ENCODE peak calls at places on chromosome 15, in ten cellular contexts. One of them, this sample, is unnamed.

GRCh38 chr15:90570643-90571042 is 40.9 kb downstream of the CRTC3 start:
- DNase-seq in uterus: no peak
- DNase-seq in sigmoid colon: no peak
- DNase-seq in stomach: no peak
- DNase-seq in spleen: no peak
- DNase-seq in adrenal gland: no peak
- DNase-seq in AG04450: no peak
- DNase-seq in CD4-positive, alpha-beta T cell: no peak
- DNase-seq in brain microvascular endothelial cell: no peak
- DNase-seq in suprapubic skin: no peak
- DNase-seq in this sample: no peak

GRCh38 chr15:88537591-88538317 is 8.7 kb downstream of the DET1 start:
- DNase-seq in suprapubic skin: no peak
- DNase-seq in uterus: no peak
- DNase-seq in CD4-positive, alpha-beta T cell: no peak
- DNase-seq in AG04450: no peak
- DNase-seq in sigmoid colon: no peak
- DNase-seq in stomach: no peak
- DNase-seq in spleen: no peak
- DNase-seq in brain microvascular endothelial cell: no peak
- DNase-seq in adrenal gland: no peak
- DNase-seq in this sample: no peak

GRCh38 chr15:88166330-88166993 is 90.1 kb downstream of the NTRK3 start:
- DNase-seq in brain microvascular endothelial cell: no peak
- DNase-seq in spleen: no peak
- DNase-seq in uterus: no peak
- DNase-seq in suprapubic skin: no peak
- DNase-seq in stomach: no peak
- DNase-seq in CD4-positive, alpha-beta T cell: no peak
- DNase-seq in sigmoid colon: no peak
- DNase-seq in AG04450: no peak
- DNase-seq in adrenal gland: peak; percentile 7
- DNase-seq in this sample: no peak

GRCh38 chr15:52076889-52077781 is 35.4 kb downstream of the BCL2L10 start:
- DNase-seq in AG04450: no peak
- DNase-seq in adrenal gland: peak; percentile 41
- DNase-seq in spleen: no peak
- DNase-seq in uterus: no peak
- DNase-seq in sigmoid colon: no peak
- DNase-seq in suprapubic skin: no peak
- DNase-seq in CD4-positive, alpha-beta T cell: no peak
- DNase-seq in stomach: no peak
- DNase-seq in brain microvascular endothelial cell: peak; percentile 92
- DNase-seq in this sample: no peak

GRCh38 chr15:77209221-77209620 is 138.3 kb upstream of the TSPAN3 start:
- DNase-seq in spleen: no peak
- DNase-seq in uterus: no peak
- DNase-seq in stomach: no peak
- DNase-seq in suprapubic skin: no peak
- DNase-seq in adrenal gland: no peak
- DNase-seq in AG04450: no peak
- DNase-seq in CD4-positive, alpha-beta T cell: no peak
- DNase-seq in sigmoid colon: no peak
- DNase-seq in brain microvascular endothelial cell: no peak
- DNase-seq in this sample: no peak

GRCh38 chr15:60374628-60375081 is 23.1 kb downstream of the ANXA2 start:
- DNase-seq in sigmoid colon: peak; percentile 74
- DNase-seq in AG04450: peak; percentile 93
- DNase-seq in CD4-positive, alpha-beta T cell: no peak
- DNase-seq in spleen: no peak
- DNase-seq in brain microvascular endothelial cell: peak; percentile 96
- DNase-seq in adrenal gland: peak; percentile 84
- DNase-seq in suprapubic skin: no peak
- DNase-seq in stomach: peak; percentile 77
- DNase-seq in uterus: no peak
- DNase-seq in this sample: no peak

GRCh38 chr15:87483468-87483867 is 773.1 kb downstream of the NTRK3 start:
- DNase-seq in stomach: no peak
- DNase-seq in sigmoid colon: no peak
- DNase-seq in spleen: no peak
- DNase-seq in uterus: no peak
- DNase-seq in brain microvascular endothelial cell: no peak
- DNase-seq in CD4-positive, alpha-beta T cell: no peak
- DNase-seq in adrenal gland: no peak
- DNase-seq in suprapubic skin: no peak
- DNase-seq in AG04450: no peak
- DNase-seq in this sample: no peak

GRCh38 chr15:49135893-49136292 is 19.5 kb downstream of the COPS2 start:
- DNase-seq in sigmoid colon: no peak
- DNase-seq in suprapubic skin: no peak
- DNase-seq in CD4-positive, alpha-beta T cell: no peak
- DNase-seq in stomach: no peak
- DNase-seq in uterus: no peak
- DNase-seq in adrenal gland: no peak
- DNase-seq in brain microvascular endothelial cell: peak; percentile 78
- DNase-seq in AG04450: peak; percentile 66
- DNase-seq in spleen: no peak
- DNase-seq in this sample: no peak

DNA sequence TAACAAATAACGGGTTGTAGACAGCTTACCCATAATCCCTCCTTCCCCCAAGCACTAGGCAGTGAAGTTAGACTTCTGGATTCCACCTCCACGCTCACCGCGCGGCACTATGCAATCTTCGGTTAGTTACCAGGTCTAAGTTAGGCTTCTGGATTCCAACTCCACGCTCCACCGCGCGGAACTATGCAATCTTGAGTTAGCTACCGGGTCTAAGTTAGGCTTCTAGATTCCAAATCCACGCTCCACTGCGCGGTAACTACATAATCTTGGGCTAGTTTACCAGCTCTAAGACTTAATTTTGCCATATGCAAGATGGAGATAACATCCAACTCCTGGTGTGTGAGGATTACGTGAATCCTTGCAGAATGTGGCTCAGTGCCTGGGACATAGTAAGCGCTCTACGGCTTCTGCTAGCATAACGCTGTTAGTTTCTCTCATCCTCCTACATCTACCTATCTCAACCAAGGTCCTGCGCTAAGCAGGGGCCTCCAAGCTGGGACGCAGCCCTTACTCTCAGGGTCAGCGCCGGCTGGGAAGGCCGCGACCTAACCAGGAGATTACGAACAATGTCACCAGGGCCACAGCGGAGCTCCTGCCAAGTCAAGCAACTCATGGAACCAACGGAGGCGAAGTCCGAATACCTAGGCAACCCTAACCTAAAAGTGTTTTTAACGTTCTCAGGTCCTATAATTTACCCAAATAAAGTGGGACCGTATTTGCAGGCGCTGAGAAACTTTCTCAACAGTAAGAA is 492 bp upstream of the RPLP1 start:
- DNase-seq in spleen: no peak
- DNase-seq in adrenal gland: no peak
- DNase-seq in AG04450: no peak
- DNase-seq in uterus: no peak
- DNase-seq in brain microvascular endothelial cell: peak; percentile 22
- DNase-seq in sigmoid colon: peak; percentile 72
- DNase-seq in CD4-positive, alpha-beta T cell: peak; percentile 16
- DNase-seq in suprapubic skin: no peak
- DNase-seq in stomach: no peak
- DNase-seq in this sample: peak; percentile 50
- H3K27ac ChIP-seq in spleen: peak overlapping the region; percentile 95
- H3K27ac ChIP-seq in adrenal gland: peak overlapping the region; percentile 97
- H3K27ac ChIP-seq in AG04450: peak overlapping the region; percentile 66
- H3K27ac ChIP-seq in uterus: peak overlapping the region; percentile 95
- H3K27ac ChIP-seq in brain microvascular endothelial cell: peak overlapping the region; percentile 73
- H3K27ac ChIP-seq in sigmoid colon: peak overlapping the region; percentile 97
- H3K27ac ChIP-seq in CD4-positive, alpha-beta T cell: peak overlapping the region; percentile 91
- H3K27ac ChIP-seq in suprapubic skin: peak overlapping the region; percentile 97
- H3K27ac ChIP-seq in stomach: peak overlapping the region; percentile 95
- H3K27ac ChIP-seq in this sample: peak overlapping the region; percentile 87

DNA sequence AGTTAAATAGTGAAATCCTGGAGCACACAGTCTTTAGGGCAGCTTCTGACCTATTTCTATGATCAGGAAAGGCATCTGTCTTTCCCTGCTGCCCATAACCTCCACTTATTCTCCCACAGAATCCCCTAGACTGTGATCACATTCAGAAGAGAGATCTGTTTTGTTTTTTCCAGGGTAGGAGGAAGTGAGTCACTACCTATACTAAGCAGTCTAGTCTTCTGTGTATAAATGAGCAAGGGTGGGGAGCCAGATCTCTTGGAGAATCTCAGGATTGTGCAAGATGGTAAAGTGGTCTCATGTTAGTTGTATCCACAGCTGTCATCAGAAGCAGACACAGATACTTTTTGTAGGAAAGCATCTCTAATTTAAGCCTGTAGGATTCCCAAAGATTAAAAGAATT is 11.8 kb upstream of the FBXO22 start:
- DNase-seq in brain microvascular endothelial cell: peak; percentile 92
- DNase-seq in AG04450: peak; percentile 77
- DNase-seq in adrenal gland: no peak
- DNase-seq in uterus: no peak
- DNase-seq in suprapubic skin: no peak
- DNase-seq in spleen: no peak
- DNase-seq in sigmoid colon: no peak
- DNase-seq in CD4-positive, alpha-beta T cell: no peak
- DNase-seq in stomach: no peak
- DNase-seq in this sample: no peak
- TF ChIP-seq CTCF in brain microvascular endothelial cell: no peak
- TF ChIP-seq CTCF in AG04450: no peak
- TF ChIP-seq CTCF in adrenal gland: no peak
- TF ChIP-seq CTCF in uterus: no peak
- TF ChIP-seq CTCF in suprapubic skin: no peak
- TF ChIP-seq CTCF in spleen: no peak
- TF ChIP-seq CTCF in sigmoid colon: no peak
- TF ChIP-seq CTCF in CD4-positive, alpha-beta T cell: no peak
- TF ChIP-seq CTCF in stomach: no peak
- TF ChIP-seq CTCF in this sample: no peak

GRCh38 chr15:22979699-22980188 is 424 bp downstream of the CYFIP1 start:
- DNase-seq in stomach: no peak
- DNase-seq in adrenal gland: peak; percentile 21
- DNase-seq in CD4-positive, alpha-beta T cell: no peak
- DNase-seq in sigmoid colon: peak; percentile 68
- DNase-seq in spleen: peak; percentile 75
- DNase-seq in uterus: peak; percentile 28
- DNase-seq in suprapubic skin: no peak
- DNase-seq in AG04450: no peak
- DNase-seq in brain microvascular endothelial cell: no peak
- DNase-seq in this sample: no peak

GRCh38 chr15:22981336-22981840 is 1.2 kb upstream of the CYFIP1 start:
- DNase-seq in stomach: no peak
- DNase-seq in suprapubic skin: peak; percentile 49
- DNase-seq in CD4-positive, alpha-beta T cell: no peak
- DNase-seq in brain microvascular endothelial cell: no peak
- DNase-seq in adrenal gland: no peak
- DNase-seq in spleen: peak; percentile 39
- DNase-seq in AG04450: no peak
- DNase-seq in sigmoid colon: peak; percentile 46
- DNase-seq in uterus: no peak
- DNase-seq in this sample: no peak

GRCh38 chr15:22978691-22979068 is 1.5 kb downstream of the CYFIP1 start:
- DNase-seq in uterus: no peak
- DNase-seq in stomach: no peak
- DNase-seq in adrenal gland: no peak
- DNase-seq in spleen: no peak
- DNase-seq in sigmoid colon: peak; percentile 55
- DNase-seq in CD4-positive, alpha-beta T cell: no peak
- DNase-seq in brain microvascular endothelial cell: no peak
- DNase-seq in suprapubic skin: no peak
- DNase-seq in AG04450: no peak
- DNase-seq in this sample: no peak

GRCh38 chr15:22979069-22979698 is 984 bp downstream of the CYFIP1 start:
- DNase-seq in brain microvascular endothelial cell: peak; percentile 40
- DNase-seq in spleen: peak; percentile 86
- DNase-seq in stomach: peak; percentile 72
- DNase-seq in adrenal gland: peak; percentile 71
- DNase-seq in CD4-positive, alpha-beta T cell: no peak
- DNase-seq in suprapubic skin: peak; percentile 89
- DNase-seq in AG04450: no peak
- DNase-seq in sigmoid colon: peak; percentile 72
- DNase-seq in uterus: no peak
- DNase-seq in this sample: peak; percentile 51

DNA sequence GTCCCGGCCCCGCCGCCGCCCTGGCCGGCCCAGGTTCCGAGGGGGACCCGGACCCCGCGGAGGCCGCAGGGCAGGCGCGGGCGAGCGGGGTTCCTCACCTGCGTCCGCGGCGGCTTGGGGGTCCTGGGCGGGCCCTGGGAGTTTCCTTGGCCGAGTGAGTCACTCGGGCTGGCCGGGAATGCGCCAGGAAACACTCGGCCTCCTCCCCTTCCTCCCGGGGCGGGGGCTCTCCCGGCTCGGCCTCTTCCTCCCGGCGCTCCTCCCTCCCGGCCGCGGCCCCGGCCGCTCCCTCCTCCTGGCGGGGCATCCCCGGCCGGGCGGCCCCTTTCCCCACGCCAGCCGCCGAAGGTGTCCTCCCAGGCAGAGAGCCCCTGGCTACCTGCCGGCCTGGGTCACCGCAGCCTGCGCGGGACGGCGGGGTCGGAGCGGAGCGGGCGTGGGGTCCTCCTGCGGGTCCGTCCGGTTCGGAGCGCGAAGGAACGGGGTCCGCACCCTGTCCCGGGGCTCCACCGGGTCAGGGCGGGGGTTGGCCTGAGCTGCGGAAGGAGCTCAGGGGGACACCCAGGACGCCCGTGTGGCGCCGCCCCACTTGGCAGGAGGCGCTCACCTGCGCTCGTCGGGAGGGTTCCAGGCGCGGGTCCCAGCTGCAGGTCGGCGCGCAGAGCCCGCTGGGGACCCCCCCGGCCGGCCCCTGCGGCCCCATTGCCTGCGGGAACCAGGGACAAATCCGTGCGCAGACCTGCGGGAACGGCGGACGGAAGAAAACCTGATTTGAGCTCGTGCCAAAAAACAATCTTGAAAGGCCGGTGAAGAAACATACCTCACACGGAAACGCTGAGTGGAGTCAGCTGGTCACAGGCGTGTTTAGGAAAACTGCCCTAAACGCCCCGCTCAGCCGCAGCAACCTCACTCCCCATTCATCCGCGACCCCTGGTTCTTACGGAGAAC is at the start of gene CYFIP1:
- DNase-seq in AG04450: peak; percentile 37
- DNase-seq in adrenal gland: peak; percentile 86
- DNase-seq in stomach: peak; percentile 87
- DNase-seq in suprapubic skin: peak; percentile 88
- DNase-seq in spleen: peak; percentile 88
- DNase-seq in sigmoid colon: peak; percentile 93
- DNase-seq in brain microvascular endothelial cell: peak; percentile 69
- DNase-seq in uterus: peak; percentile 85
- DNase-seq in CD4-positive, alpha-beta T cell: no peak
- DNase-seq in this sample: peak; percentile 61
- H3K27ac ChIP-seq in AG04450: peak within 1 kb of the TSS; percentile 57
- H3K27ac ChIP-seq in adrenal gland: peak within 1 kb of the TSS; percentile 77
- H3K27ac ChIP-seq in stomach: peak within 1 kb of the TSS; percentile 95
- H3K27ac ChIP-seq in suprapubic skin: peak within 1 kb of the TSS; percentile 83
- H3K27ac ChIP-seq in spleen: peak within 1 kb of the TSS; percentile 87
- H3K27ac ChIP-seq in sigmoid colon: peak within 1 kb of the TSS; percentile 81
- H3K27ac ChIP-seq in brain microvascular endothelial cell: peak within 1 kb of the TSS; percentile 72
- H3K27ac ChIP-seq in uterus: peak within 1 kb of the TSS; percentile 78
- H3K27ac ChIP-seq in CD4-positive, alpha-beta T cell: no peak within 1 kb of the TSS
- H3K27ac ChIP-seq in this sample: peak within 1 kb of the TSS; percentile 16

DNA sequence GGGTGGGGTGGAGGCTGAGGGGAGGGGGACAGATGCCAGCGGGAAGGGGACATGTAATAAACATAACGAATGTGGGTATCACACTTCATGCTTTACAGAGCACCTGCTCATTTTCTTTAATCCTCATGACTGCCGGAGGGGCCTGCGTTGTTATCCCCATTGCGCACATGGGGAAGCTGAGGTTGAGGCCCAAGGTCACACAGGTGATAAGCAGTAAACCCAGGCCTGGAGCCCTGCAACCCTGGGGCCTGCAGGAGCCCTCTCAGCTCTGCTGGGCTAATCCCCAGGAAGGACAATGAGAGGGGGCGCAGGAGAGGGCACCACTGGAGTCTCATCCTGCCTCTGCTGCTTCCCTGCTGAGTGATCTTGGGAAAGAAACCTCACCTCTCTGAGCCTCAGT is 64.3 kb downstream of the MEGF11 start:
- DNase-seq in stomach: no peak
- DNase-seq in adrenal gland: no peak
- DNase-seq in uterus: no peak
- DNase-seq in sigmoid colon: no peak
- DNase-seq in AG04450: no peak
- DNase-seq in spleen: no peak
- DNase-seq in brain microvascular endothelial cell: no peak
- DNase-seq in suprapubic skin: no peak
- DNase-seq in CD4-positive, alpha-beta T cell: no peak
- DNase-seq in this sample: no peak
- TF ChIP-seq CTCF in stomach: no peak
- TF ChIP-seq CTCF in adrenal gland: no peak
- TF ChIP-seq CTCF in uterus: no peak
- TF ChIP-seq CTCF in sigmoid colon: no peak
- TF ChIP-seq CTCF in AG04450: no peak
- TF ChIP-seq CTCF in spleen: no peak
- TF ChIP-seq CTCF in brain microvascular endothelial cell: no peak
- TF ChIP-seq CTCF in suprapubic skin: no peak
- TF ChIP-seq CTCF in CD4-positive, alpha-beta T cell: no peak
- TF ChIP-seq CTCF in this sample: no peak

This sample was measured in dorsolateral prefrontal cortex.